ENCODE peak calls at places on chromosomes 6 and 20, in five cellular contexts. G is A549, Z is K562, F is HepG2, X is NB4. E is an unnamed sample.

GRCh38 chr6:3228046-3228671 is 706 bp upstream of the TUBB2B start:
- DNase-seq in Z (peak), G (no peak), F (no peak), X (no peak), E (no peak)

GRCh38 chr20:41248371-41249024 is 69.0 kb downstream of the ZHX3 start:
- DNase-seq in F (no peak), X (no peak), G (no peak), Z (no peak), E (peak)

GRCh38 chr6:13013681-13014550 is 297.3 kb downstream of the PHACTR1 start:
- DNase-seq in Z (no peak), F (no peak), G (no peak), X (no peak), E (peak)

GRCh38 chr6:21277601-21278043 is 315.9 kb upstream of the SOX4 start:
- DNase-seq in G (no peak), X (no peak), Z (no peak), F (no peak), E (no peak)

GRCh38 chr20:341682-342081 is 5.2 kb upstream of the NRSN2 start:
- DNase-seq in F (peak), Z (peak), G (no peak), X (peak), E (peak)

GRCh38 chr20:47258745-47259695 is 97.5 kb downstream of the ZMYND8 start:
- DNase-seq in X (no peak), Z (no peak), G (no peak), F (no peak), E (peak)

GRCh38 chr6:152330984-152331383 is 306.2 kb downstream of the SYNE1 start:
- DNase-seq in X (no peak), Z (no peak), G (no peak), F (no peak), E (no peak)

GRCh38 chr6:41960026-41960425 is 18.4 kb upstream of the CCND3 start:
- DNase-seq in Z (no peak), F (no peak), G (no peak), X (no peak), E (no peak)

GRCh38 chr6:151392429-151392828 is 1.1 kb upstream of the ZBTB2 start:
- DNase-seq in Z (no peak), G (no peak), X (no peak), F (no peak), E (no peak)

GRCh38 chr20:57654998-57655811 is 35.0 kb upstream of the ZBP1 start:
- DNase-seq in X (no peak), G (peak), F (no peak), Z (peak), E (no peak)

GRCh38 chr20:53087034-53087777 is 115.0 kb downstream of the TSHZ2 start:
- DNase-seq in G (no peak), Z (no peak), F (peak), X (no peak), E (no peak)

GRCh38 chr6:16337280-16337975 is 99.0 kb downstream of the GMPR start:
- DNase-seq in Z (no peak), G (no peak), F (no peak), X (no peak), E (peak)

GRCh38 chr20:20362774-20363435 is 5.0 kb upstream of the INSM1 start:
- DNase-seq in F (no peak), Z (no peak), G (no peak), X (peak), E (no peak)

GRCh38 chr20:38196592-38196991 is 31.5 kb upstream of the TGM2 start:
- DNase-seq in X (peak), F (no peak), G (no peak), Z (peak), E (no peak)

GRCh38 chr6:52498538-52499017 is 78.3 kb downstream of the TRAM2 start:
- DNase-seq in X (peak), G (no peak), Z (no peak), F (no peak), E (no peak)

GRCh38 chr6:139877828-139878405 is 503.5 kb upstream of the CITED2 start:
- DNase-seq in F (no peak), Z (no peak), G (no peak), X (peak), E (no peak)

GRCh38 chr6:169839898-169840631 is 88.6 kb downstream of the ERMARD start:
- DNase-seq in F (no peak), G (no peak), X (no peak), Z (no peak), E (no peak)

GRCh38 chr20:22905667-22906066 is 129.4 kb upstream of the SSTR4 start:
- DNase-seq in X (no peak), Z (no peak), G (no peak), F (no peak), E (no peak)

GRCh38 chr20:25695532-25696383 is 895 bp downstream of the ZNF337 start:
- DNase-seq in G (no peak), F (no peak), X (peak), Z (no peak), E (no peak)

GRCh38 chr20:62068997-62069396 is 3.3 kb upstream of the TAF4 start:
- DNase-seq in X (no peak), G (no peak), F (no peak), Z (no peak), E (no peak)
- TF ChIP-seq MYC in X (no peak), G (no peak), F (no peak), Z (no peak), E (no peak)

GRCh38 chr20:4764805-4765204 is 43.1 kb downstream of the PRND start:
- DNase-seq in Z (no peak), X (no peak), G (no peak), F (no peak), E (no peak)
- TF ChIP-seq MYC in Z (no peak), X (no peak), G (no peak), F (no peak), E (no peak)

GRCh38 chr20:58892126-58892931 is 39.8 kb downstream of the GNAS start:
- DNase-seq in Z (peak), F (peak), G (peak), X (peak), E (peak)
- TF ChIP-seq MYC in Z (no peak), F (peak), G (no peak), X (peak), E (no peak)

GRCh38 chr20:63176448-63177133 is 39.3 kb downstream of the YTHDF1 start:
- DNase-seq in X (no peak), G (no peak), F (no peak), Z (no peak), E (no peak)

GRCh38 chr20:63177785-63178444 is 38.0 kb downstream of the YTHDF1 start:
- DNase-seq in Z (no peak), X (no peak), F (no peak), G (no peak), E (no peak)

GRCh38 chr20:63178445-63178818 is 37.5 kb downstream of the YTHDF1 start:
- DNase-seq in X (no peak), G (no peak), Z (no peak), F (no peak), E (no peak)

GRCh38 chr20:63176035-63176434 is 39.9 kb downstream of the YTHDF1 start:
- DNase-seq in G (no peak), F (no peak), Z (no peak), X (peak), E (no peak)

GRCh38 chr20:63177134-63177784 is 38.7 kb downstream of the YTHDF1 start:
- DNase-seq in X (no peak), F (no peak), Z (no peak), G (no peak), E (no peak)
- TF ChIP-seq MYC in X (no peak), F (no peak), Z (no peak), G (no peak), E (no peak)

DNA sequence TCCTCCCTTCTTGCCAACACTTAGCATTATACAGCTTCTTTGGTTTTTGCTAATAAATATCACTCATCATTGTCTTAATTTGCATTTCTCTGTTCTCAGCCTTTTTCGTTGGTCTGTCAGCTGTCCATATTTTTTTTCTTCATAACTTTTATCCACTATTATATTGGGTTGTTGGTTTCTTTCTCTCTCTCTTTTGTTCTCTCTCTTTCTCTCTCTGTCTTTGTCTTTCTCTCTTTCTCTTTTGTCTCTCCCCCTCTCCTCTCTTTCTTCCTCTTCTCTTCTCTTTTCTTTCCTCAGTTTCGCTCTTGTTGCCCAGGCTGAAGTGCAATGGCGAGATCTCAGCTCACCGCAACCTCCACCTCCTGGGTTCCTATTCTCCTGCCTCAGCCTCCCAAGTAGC is 36.5 kb downstream of the JARID2 start:
- DNase-seq in X (no peak), F (no peak), Z (no peak), G (no peak), E (no peak)
- TF ChIP-seq MYC in X (no peak), F (no peak), Z (no peak), G (no peak), E (no peak)

DNA sequence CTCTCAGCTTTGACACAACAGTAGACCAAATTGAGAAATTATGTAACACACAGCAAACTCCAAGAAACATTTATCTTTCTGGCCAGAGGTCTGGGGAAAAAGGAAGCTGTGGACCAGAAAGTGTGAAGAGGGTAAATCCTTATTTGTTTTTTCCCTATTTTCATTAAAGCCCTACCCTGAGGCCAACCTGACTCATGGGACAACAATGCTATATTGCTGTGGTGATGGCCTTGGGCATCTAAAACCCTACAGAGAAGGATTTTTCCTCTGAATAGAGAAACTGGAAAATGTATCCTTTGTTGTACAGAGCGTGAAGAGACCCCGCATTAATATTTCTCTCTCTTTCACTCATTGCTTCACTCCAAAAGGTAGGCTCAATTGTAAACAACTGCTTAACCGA is 175.3 kb downstream of the CLVS2 start:
- DNase-seq in F (no peak), X (no peak), G (no peak), Z (no peak), E (no peak)
- TF ChIP-seq MYC in F (no peak), X (no peak), G (no peak), Z (no peak), E (no peak)

E was measured in endothelial cell of umbilical vein.